ENCODE peak calls at places on chromosomes 3 and 15, in four cellular contexts. One of them, this sample, is unnamed. For H3K4me1, the result is how much of the 10 kb centered on the place peaks cover.

GRCh38 chr3:194870394-194871110 is 184.9 kb downstream of the FAM43A start:
- DNase-seq in OCI-LY7: no peak
- DNase-seq in NT2/D1: no peak
- DNase-seq in Peyer's patch: no peak
- DNase-seq in this sample: no peak

GRCh38 chr3:58422756-58423324 is 10.8 kb downstream of the PDHB start:
- DNase-seq in OCI-LY7: no peak
- DNase-seq in NT2/D1: no peak
- DNase-seq in Peyer's patch: no peak
- DNase-seq in this sample: peak

GRCh38 chr15:31032959-31033358 is 41.5 kb upstream of the MTMR10 start:
- DNase-seq in OCI-LY7: no peak
- DNase-seq in NT2/D1: no peak
- DNase-seq in Peyer's patch: no peak
- DNase-seq in this sample: no peak

GRCh38 chr15:33994005-33994615 is 25.8 kb downstream of the CHRM5 start:
- DNase-seq in OCI-LY7: peak
- DNase-seq in NT2/D1: peak
- DNase-seq in Peyer's patch: no peak
- DNase-seq in this sample: peak

GRCh38 chr3:10546181-10546624 is 40.8 kb upstream of the ATP2B2 start:
- DNase-seq in OCI-LY7: no peak
- DNase-seq in NT2/D1: no peak
- DNase-seq in Peyer's patch: no peak
- DNase-seq in this sample: no peak

GRCh38 chr15:70569718-70570231 is 193.6 kb downstream of the UACA start:
- DNase-seq in OCI-LY7: no peak
- DNase-seq in NT2/D1: no peak
- DNase-seq in Peyer's patch: no peak
- DNase-seq in this sample: no peak

GRCh38 chr3:64871237-64871636 is 183.4 kb upstream of the ADAMTS9 start:
- DNase-seq in OCI-LY7: no peak
- DNase-seq in NT2/D1: no peak
- DNase-seq in Peyer's patch: no peak
- DNase-seq in this sample: no peak

GRCh38 chr15:51751687-51752683 is 588 bp downstream of the TMOD2 start:
- DNase-seq in OCI-LY7: no peak
- DNase-seq in NT2/D1: no peak
- DNase-seq in Peyer's patch: peak
- DNase-seq in this sample: peak

GRCh38 chr15:63497642-63498100 is 6.7 kb upstream of the USP3 start:
- DNase-seq in OCI-LY7: peak
- DNase-seq in NT2/D1: no peak
- DNase-seq in Peyer's patch: no peak
- DNase-seq in this sample: no peak

GRCh38 chr3:149403443-149403842 is 26.0 kb upstream of the TM4SF1 start:
- DNase-seq in OCI-LY7: no peak
- DNase-seq in NT2/D1: no peak
- DNase-seq in Peyer's patch: no peak
- DNase-seq in this sample: no peak

GRCh38 chr3:24740367-24740766 is 245.7 kb upstream of the THRB start:
- DNase-seq in OCI-LY7: no peak
- DNase-seq in NT2/D1: no peak
- DNase-seq in Peyer's patch: no peak
- DNase-seq in this sample: peak

GRCh38 chr3:172146349-172146748 is 107.0 kb downstream of the FNDC3B start:
- DNase-seq in OCI-LY7: no peak
- DNase-seq in NT2/D1: no peak
- DNase-seq in Peyer's patch: no peak
- DNase-seq in this sample: no peak

GRCh38 chr3:10025205-10026083 is 793 bp upstream of the FANCD2 start:
- DNase-seq in OCI-LY7: no peak
- DNase-seq in NT2/D1: no peak
- DNase-seq in Peyer's patch: no peak
- DNase-seq in this sample: no peak

GRCh38 chr15:55823699-55824098 is 80.7 kb upstream of the PRTG start:
- DNase-seq in OCI-LY7: no peak
- DNase-seq in NT2/D1: no peak
- DNase-seq in Peyer's patch: no peak
- DNase-seq in this sample: no peak

GRCh38 chr3:41331023-41331422 is 131.7 kb downstream of the CTNNB1 start:
- DNase-seq in OCI-LY7: no peak
- DNase-seq in NT2/D1: no peak
- DNase-seq in Peyer's patch: no peak
- DNase-seq in this sample: no peak

GRCh38 chr3:168620854-168621253 is 525.1 kb upstream of the GOLIM4 start:
- DNase-seq in OCI-LY7: peak
- DNase-seq in NT2/D1: peak
- DNase-seq in Peyer's patch: no peak
- DNase-seq in this sample: peak

GRCh38 chr15:34252545-34252944 is 27.7 kb downstream of the EMC4 start:
- DNase-seq in OCI-LY7: no peak
- DNase-seq in NT2/D1: no peak
- DNase-seq in Peyer's patch: no peak
- DNase-seq in this sample: no peak

GRCh38 chr3:159210336-159210735 is 408.5 kb downstream of the MFSD1 start:
- DNase-seq in OCI-LY7: no peak
- DNase-seq in NT2/D1: no peak
- DNase-seq in Peyer's patch: no peak
- DNase-seq in this sample: no peak

GRCh38 chr15:68307131-68307928 is 29.8 kb downstream of the FEM1B start:
- DNase-seq in OCI-LY7: no peak
- DNase-seq in NT2/D1: no peak
- DNase-seq in Peyer's patch: peak
- DNase-seq in this sample: no peak

GRCh38 chr3:187169231-187169960 is 27.9 kb upstream of the RTP1 start:
- DNase-seq in OCI-LY7: no peak
- DNase-seq in NT2/D1: no peak
- DNase-seq in Peyer's patch: no peak
- DNase-seq in this sample: no peak

GRCh38 chr3:131535596-131535995 is 32.8 kb upstream of the MRPL3 start:
- DNase-seq in OCI-LY7: no peak
- DNase-seq in NT2/D1: no peak
- DNase-seq in Peyer's patch: no peak
- DNase-seq in this sample: peak

GRCh38 chr15:101110681-101111569 is 140.9 kb downstream of the CHSY1 start:
- DNase-seq in OCI-LY7: no peak
- DNase-seq in NT2/D1: no peak
- DNase-seq in Peyer's patch: no peak
- DNase-seq in this sample: no peak

GRCh38 chr15:67072951-67073350 is 7.5 kb downstream of the SMAD3 start:
- DNase-seq in OCI-LY7: no peak
- DNase-seq in NT2/D1: no peak
- DNase-seq in Peyer's patch: no peak
- DNase-seq in this sample: no peak
- H3K4me1 ChIP-seq in OCI-LY7: half or more
- H3K4me1 ChIP-seq in NT2/D1: under half
- H3K4me1 ChIP-seq in Peyer's patch: under half
- H3K4me1 ChIP-seq in this sample: under half

DNA sequence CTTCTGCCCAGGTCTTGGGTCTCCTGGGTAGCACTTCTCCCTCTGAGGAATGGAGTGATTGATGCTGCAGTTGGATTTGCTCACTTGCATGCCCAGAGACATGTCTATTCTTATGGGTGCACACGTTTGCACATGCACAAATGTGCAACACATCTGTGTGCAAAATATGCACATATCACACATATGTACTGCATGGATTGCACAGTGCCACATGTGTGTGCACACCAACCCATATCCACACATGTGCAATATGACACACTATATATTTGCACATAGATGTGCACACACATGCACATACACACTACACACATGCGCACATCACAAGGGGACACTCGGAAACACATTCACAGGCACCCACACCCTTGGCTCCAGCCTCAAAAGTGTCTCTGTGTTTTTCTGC is 671 bp upstream of the SEMA3B start:
- DNase-seq in OCI-LY7: no peak
- DNase-seq in NT2/D1: no peak
- DNase-seq in Peyer's patch: no peak
- DNase-seq in this sample: no peak
- H3K4me1 ChIP-seq in OCI-LY7: under half
- H3K4me1 ChIP-seq in NT2/D1: half or more
- H3K4me1 ChIP-seq in Peyer's patch: under half
- H3K4me1 ChIP-seq in this sample: under half

GRCh38 chr3:30551927-30552326 is 54.5 kb upstream of the TGFBR2 start:
- DNase-seq in OCI-LY7: no peak
- DNase-seq in NT2/D1: no peak
- DNase-seq in Peyer's patch: no peak
- DNase-seq in this sample: peak

GRCh38 chr3:30550246-30550645 is 56.2 kb upstream of the TGFBR2 start:
- DNase-seq in OCI-LY7: no peak
- DNase-seq in NT2/D1: no peak
- DNase-seq in Peyer's patch: no peak
- DNase-seq in this sample: no peak

GRCh38 chr3:30551266-30551665 is 55.1 kb upstream of the TGFBR2 start:
- DNase-seq in OCI-LY7: peak
- DNase-seq in NT2/D1: no peak
- DNase-seq in Peyer's patch: no peak
- DNase-seq in this sample: no peak

GRCh38 chr3:30548605-30549004 is 57.8 kb upstream of the TGFBR2 start:
- DNase-seq in OCI-LY7: peak
- DNase-seq in NT2/D1: no peak
- DNase-seq in Peyer's patch: peak
- DNase-seq in this sample: peak

DNA sequence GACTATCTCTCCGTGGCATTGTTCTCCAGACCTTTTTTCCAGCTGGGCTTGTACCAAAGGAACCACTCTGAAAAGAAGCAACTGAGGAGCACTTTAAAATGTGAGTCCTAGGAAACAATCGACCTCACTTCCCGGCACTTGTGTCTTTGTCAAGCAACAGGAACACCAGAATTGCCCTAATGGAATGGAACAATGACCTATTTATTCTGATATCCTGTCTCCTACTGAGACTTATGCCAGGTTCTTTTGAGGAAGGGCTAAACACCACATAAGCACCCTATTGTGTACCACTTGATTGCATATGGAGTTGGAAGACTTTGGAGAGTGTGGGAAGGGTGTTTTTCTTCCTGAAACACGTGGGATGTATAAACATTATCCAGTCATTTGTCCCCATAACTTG is 56.8 kb upstream of the TGFBR2 start:
- DNase-seq in OCI-LY7: no peak
- DNase-seq in NT2/D1: peak
- DNase-seq in Peyer's patch: no peak
- DNase-seq in this sample: peak
- H3K4me1 ChIP-seq in OCI-LY7: under half
- H3K4me1 ChIP-seq in NT2/D1: under half
- H3K4me1 ChIP-seq in Peyer's patch: under half
- H3K4me1 ChIP-seq in this sample: under half

GRCh38 chr15:75030023-75030413 is 6.6 kb downstream of the PPCDC start:
- DNase-seq in OCI-LY7: no peak
- DNase-seq in NT2/D1: no peak
- DNase-seq in Peyer's patch: no peak
- DNase-seq in this sample: no peak
- H3K4me1 ChIP-seq in OCI-LY7: half or more
- H3K4me1 ChIP-seq in NT2/D1: under half
- H3K4me1 ChIP-seq in Peyer's patch: under half
- H3K4me1 ChIP-seq in this sample: under half

DNA sequence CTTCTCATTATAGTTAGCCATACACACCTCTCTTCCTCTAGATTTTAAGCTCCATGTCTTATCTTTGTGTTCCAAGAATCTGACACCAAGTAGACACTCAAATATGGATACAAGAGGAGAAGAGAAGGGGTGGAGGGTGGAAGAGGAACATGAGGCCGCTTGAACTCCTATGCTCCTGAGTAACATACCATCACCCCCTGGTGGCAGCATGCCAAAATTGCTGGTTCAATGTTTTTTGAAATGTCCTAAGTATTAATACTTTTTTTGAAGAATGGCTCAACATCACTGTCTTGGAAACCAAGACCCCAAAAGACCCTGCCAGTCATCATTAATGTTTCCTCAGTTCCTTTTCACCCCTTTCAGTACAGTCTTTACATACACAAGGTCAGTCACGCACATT is 71.8 kb upstream of the HACD2 start:
- DNase-seq in OCI-LY7: peak
- DNase-seq in NT2/D1: no peak
- DNase-seq in Peyer's patch: no peak
- DNase-seq in this sample: peak
- H3K4me1 ChIP-seq in OCI-LY7: under half
- H3K4me1 ChIP-seq in NT2/D1: under half
- H3K4me1 ChIP-seq in Peyer's patch: under half
- H3K4me1 ChIP-seq in this sample: under half

GRCh38 chr3:127819086-127819485 is 3.2 kb downstream of the MGLL start:
- DNase-seq in OCI-LY7: no peak
- DNase-seq in NT2/D1: no peak
- DNase-seq in Peyer's patch: peak
- DNase-seq in this sample: no peak

GRCh38 chr3:127820871-127821853 is 1.2 kb downstream of the MGLL start:
- DNase-seq in OCI-LY7: no peak
- DNase-seq in NT2/D1: no peak
- DNase-seq in Peyer's patch: peak
- DNase-seq in this sample: no peak

GRCh38 chr3:127820221-127820870 is 2.0 kb downstream of the MGLL start:
- DNase-seq in OCI-LY7: no peak
- DNase-seq in NT2/D1: no peak
- DNase-seq in Peyer's patch: no peak
- DNase-seq in this sample: peak

GRCh38 chr3:127817331-127817821 is 4.9 kb downstream of the MGLL start:
- DNase-seq in OCI-LY7: no peak
- DNase-seq in NT2/D1: no peak
- DNase-seq in Peyer's patch: no peak
- DNase-seq in this sample: no peak

GRCh38 chr3:127819656-127820055 is 2.7 kb downstream of the MGLL start:
- DNase-seq in OCI-LY7: no peak
- DNase-seq in NT2/D1: no peak
- DNase-seq in Peyer's patch: no peak
- DNase-seq in this sample: no peak
- H3K4me1 ChIP-seq in OCI-LY7: under half
- H3K4me1 ChIP-seq in NT2/D1: under half
- H3K4me1 ChIP-seq in Peyer's patch: under half
- H3K4me1 ChIP-seq in this sample: under half

GRCh38 chr3:152290374-152290773 is 21.6 kb downstream of the MBNL1 start:
- DNase-seq in OCI-LY7: no peak
- DNase-seq in NT2/D1: no peak
- DNase-seq in Peyer's patch: no peak
- DNase-seq in this sample: no peak

GRCh38 chr3:152291238-152291637 is 22.5 kb downstream of the MBNL1 start:
- DNase-seq in OCI-LY7: no peak
- DNase-seq in NT2/D1: no peak
- DNase-seq in Peyer's patch: no peak
- DNase-seq in this sample: no peak

GRCh38 chr3:152291649-152292066 is 22.9 kb downstream of the MBNL1 start:
- DNase-seq in OCI-LY7: no peak
- DNase-seq in NT2/D1: no peak
- DNase-seq in Peyer's patch: no peak
- DNase-seq in this sample: no peak

GRCh38 chr3:152293607-152294006 is 24.9 kb downstream of the MBNL1 start:
- DNase-seq in OCI-LY7: no peak
- DNase-seq in NT2/D1: no peak
- DNase-seq in Peyer's patch: no peak
- DNase-seq in this sample: no peak

DNA sequence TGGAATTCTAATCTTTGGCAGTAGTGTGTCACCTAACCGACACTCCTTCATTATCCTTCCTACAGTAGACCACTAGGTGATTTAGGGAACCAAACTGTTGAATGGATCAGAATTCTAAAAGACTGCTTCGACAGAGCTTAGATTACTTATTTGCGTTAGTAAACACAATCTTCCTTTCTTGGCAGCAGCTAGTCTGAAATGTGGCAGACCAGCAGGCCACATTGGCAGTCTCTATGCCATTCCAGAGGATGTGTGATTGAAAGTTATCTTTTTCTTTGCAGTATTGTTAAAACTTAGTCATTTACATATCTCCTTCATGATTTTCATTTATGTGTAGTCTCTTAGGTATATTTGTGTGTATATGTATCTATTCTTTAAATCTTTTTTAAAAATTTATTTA is 23.6 kb downstream of the MBNL1 start:
- DNase-seq in OCI-LY7: no peak
- DNase-seq in NT2/D1: no peak
- DNase-seq in Peyer's patch: no peak
- DNase-seq in this sample: no peak
- H3K4me1 ChIP-seq in OCI-LY7: half or more
- H3K4me1 ChIP-seq in NT2/D1: under half
- H3K4me1 ChIP-seq in Peyer's patch: under half
- H3K4me1 ChIP-seq in this sample: under half

This sample was measured in GM23338.